ENCODE peak calls at places on chromosomes 7 and 10, in five cellular contexts. One of them, this sample, is unnamed. For H3K36me3, the result is how much of the 10 kb centered on the place peaks cover.

GRCh38 chr7:157501576-157501975 is 164.8 kb downstream of the DNAJB6 start:
- DNase-seq in stomach: peak
- DNase-seq in transverse colon: no peak
- DNase-seq in breast epithelium: no peak
- DNase-seq in prostate gland: no peak
- DNase-seq in this sample: no peak

GRCh38 chr7:151836191-151836926 is 40.6 kb downstream of the PRKAG2 start:
- DNase-seq in stomach: no peak
- DNase-seq in transverse colon: no peak
- DNase-seq in breast epithelium: no peak
- DNase-seq in prostate gland: no peak
- DNase-seq in this sample: no peak

GRCh38 chr7:8005279-8005678 is 36.7 kb downstream of the GLCCI1 start:
- DNase-seq in stomach: no peak
- DNase-seq in transverse colon: no peak
- DNase-seq in breast epithelium: no peak
- DNase-seq in prostate gland: no peak
- DNase-seq in this sample: no peak

GRCh38 chr7:11069591-11069990 is 95.9 kb downstream of the PHF14 start:
- DNase-seq in stomach: no peak
- DNase-seq in transverse colon: no peak
- DNase-seq in breast epithelium: no peak
- DNase-seq in prostate gland: no peak
- DNase-seq in this sample: no peak

GRCh38 chr7:149862156-149862555 is 11.6 kb upstream of the ATP6V0E2 start:
- DNase-seq in stomach: no peak
- DNase-seq in transverse colon: no peak
- DNase-seq in breast epithelium: no peak
- DNase-seq in prostate gland: no peak
- DNase-seq in this sample: no peak

GRCh38 chr7:3439333-3440030 is 138.4 kb downstream of the SDK1 start:
- DNase-seq in stomach: no peak
- DNase-seq in transverse colon: no peak
- DNase-seq in breast epithelium: no peak
- DNase-seq in prostate gland: no peak
- DNase-seq in this sample: no peak

GRCh38 chr7:102175423-102176170 is 111.1 kb upstream of the SH2B2 start:
- DNase-seq in stomach: no peak
- DNase-seq in transverse colon: peak
- DNase-seq in breast epithelium: no peak
- DNase-seq in prostate gland: peak
- DNase-seq in this sample: no peak

GRCh38 chr7:69631131-69631530 is 32.9 kb downstream of the AUTS2 start:
- DNase-seq in stomach: no peak
- DNase-seq in transverse colon: no peak
- DNase-seq in breast epithelium: no peak
- DNase-seq in prostate gland: no peak
- DNase-seq in this sample: no peak

GRCh38 chr7:66826649-66827048 is 86.1 kb downstream of the RABGEF1 start:
- DNase-seq in stomach: no peak
- DNase-seq in transverse colon: no peak
- DNase-seq in breast epithelium: no peak
- DNase-seq in prostate gland: no peak
- DNase-seq in this sample: no peak

GRCh38 chr7:81170291-81170690 is 251.4 kb upstream of the SEMA3C start:
- DNase-seq in stomach: no peak
- DNase-seq in transverse colon: no peak
- DNase-seq in breast epithelium: no peak
- DNase-seq in prostate gland: no peak
- DNase-seq in this sample: no peak

GRCh38 chr10:78727728-78728127 is 341.0 kb upstream of the ZMIZ1 start:
- DNase-seq in stomach: no peak
- DNase-seq in transverse colon: no peak
- DNase-seq in breast epithelium: no peak
- DNase-seq in prostate gland: no peak
- DNase-seq in this sample: no peak

GRCh38 chr10:11741608-11742007 is 574 bp upstream of the ECHDC3 start:
- DNase-seq in stomach: no peak
- DNase-seq in transverse colon: no peak
- DNase-seq in breast epithelium: no peak
- DNase-seq in prostate gland: no peak
- DNase-seq in this sample: no peak

GRCh38 chr10:93080350-93081046 is 6.8 kb downstream of the CYP26A1 start:
- DNase-seq in stomach: peak
- DNase-seq in transverse colon: peak
- DNase-seq in breast epithelium: no peak
- DNase-seq in prostate gland: no peak
- DNase-seq in this sample: peak

GRCh38 chr10:14185501-14186045 is 145.2 kb downstream of the FRMD4A start:
- DNase-seq in stomach: no peak
- DNase-seq in transverse colon: no peak
- DNase-seq in breast epithelium: no peak
- DNase-seq in prostate gland: no peak
- DNase-seq in this sample: no peak

GRCh38 chr7:30183712-30184372 is 49.1 kb downstream of the MTURN start:
- DNase-seq in stomach: no peak
- DNase-seq in transverse colon: no peak
- DNase-seq in breast epithelium: no peak
- DNase-seq in prostate gland: no peak
- DNase-seq in this sample: no peak

GRCh38 chr7:30181211-30181610 is 46.4 kb downstream of the MTURN start:
- DNase-seq in stomach: no peak
- DNase-seq in transverse colon: no peak
- DNase-seq in breast epithelium: no peak
- DNase-seq in prostate gland: no peak
- DNase-seq in this sample: no peak

GRCh38 chr7:30184804-30185487 is 50.2 kb downstream of the MTURN start:
- DNase-seq in stomach: no peak
- DNase-seq in transverse colon: no peak
- DNase-seq in breast epithelium: no peak
- DNase-seq in prostate gland: no peak
- DNase-seq in this sample: no peak

GRCh38 chr7:30180718-30181117 is 45.9 kb downstream of the MTURN start:
- DNase-seq in stomach: no peak
- DNase-seq in transverse colon: no peak
- DNase-seq in breast epithelium: no peak
- DNase-seq in prostate gland: no peak
- DNase-seq in this sample: no peak

GRCh38 chr7:30182186-30182585 is 47.4 kb downstream of the MTURN start:
- DNase-seq in stomach: no peak
- DNase-seq in transverse colon: no peak
- DNase-seq in breast epithelium: no peak
- DNase-seq in prostate gland: no peak
- DNase-seq in this sample: no peak
- TF ChIP-seq POLR2AphosphoS5 in stomach: no peak
- TF ChIP-seq POLR2AphosphoS5 in transverse colon: no peak
- TF ChIP-seq POLR2AphosphoS5 in breast epithelium: no peak
- TF ChIP-seq POLR2AphosphoS5 in prostate gland: no peak
- TF ChIP-seq POLR2AphosphoS5 in this sample: no peak

DNA sequence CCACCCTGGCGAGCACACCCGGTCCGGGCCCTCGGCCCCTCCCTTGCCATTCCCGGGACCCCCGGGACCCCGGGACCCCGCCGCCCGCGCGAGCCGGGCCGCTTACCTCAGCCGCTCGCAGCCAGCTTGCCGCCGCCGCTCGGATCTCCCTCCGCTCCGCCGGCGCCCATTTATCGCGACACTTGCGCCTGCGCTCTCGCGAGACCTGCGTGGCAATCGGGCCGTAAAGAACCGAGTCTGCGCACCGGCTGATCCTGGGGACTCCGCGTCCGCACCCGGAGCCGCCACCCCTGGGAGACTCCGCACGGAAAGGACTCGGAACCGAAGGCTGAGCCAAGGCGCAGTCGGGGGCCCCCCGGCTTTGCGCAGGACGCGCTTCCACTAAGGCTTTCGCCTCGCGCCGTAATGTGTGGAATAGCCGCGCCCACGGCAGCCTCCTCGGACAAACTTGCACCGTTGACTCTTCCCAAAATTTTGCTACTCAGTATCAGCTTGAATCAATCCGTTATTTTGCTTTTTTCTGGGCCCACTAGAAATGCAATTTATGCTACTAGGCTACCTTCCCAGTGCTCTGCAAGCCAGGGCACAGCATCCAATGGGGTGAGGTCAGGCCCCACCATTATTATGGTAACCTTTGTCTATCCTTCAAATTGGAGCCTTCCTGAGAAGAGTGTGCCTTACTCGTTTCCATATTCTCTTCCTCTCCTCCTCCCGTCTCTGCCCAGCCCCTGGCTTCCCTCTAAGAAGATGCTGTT is at the start of gene MAD1L1:
- DNase-seq in stomach: peak
- DNase-seq in transverse colon: peak
- DNase-seq in breast epithelium: peak
- DNase-seq in prostate gland: peak
- DNase-seq in this sample: no peak
- TF ChIP-seq POLR2A in stomach: no peak
- TF ChIP-seq POLR2A in transverse colon: peak
- TF ChIP-seq POLR2A in breast epithelium: no peak
- TF ChIP-seq POLR2A in prostate gland: peak
- TF ChIP-seq POLR2A in this sample: no peak

DNA sequence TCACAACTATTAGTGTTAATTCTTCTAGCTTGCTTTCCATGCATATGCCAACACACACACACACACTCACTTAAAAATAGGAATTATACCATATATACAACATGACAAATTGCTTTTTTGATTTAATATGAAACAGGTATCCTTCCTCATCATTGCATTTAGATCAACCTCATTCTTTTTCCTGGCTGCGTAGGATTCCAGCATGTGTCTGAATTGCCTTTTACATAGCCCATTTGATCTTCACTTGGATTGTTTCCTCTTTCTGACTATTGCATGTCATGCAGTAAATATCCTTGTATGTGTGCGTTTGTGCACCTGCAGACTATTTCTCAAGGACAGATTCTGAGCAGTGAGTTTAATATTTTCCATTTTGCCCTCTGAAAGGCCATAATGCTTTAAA is 28.2 kb downstream of the TACR2 start:
- DNase-seq in stomach: no peak
- DNase-seq in transverse colon: no peak
- DNase-seq in breast epithelium: no peak
- DNase-seq in prostate gland: no peak
- DNase-seq in this sample: no peak
- H3K36me3 ChIP-seq in stomach: half or more
- H3K36me3 ChIP-seq in transverse colon: under half
- H3K36me3 ChIP-seq in breast epithelium: under half
- H3K36me3 ChIP-seq in prostate gland: under half
- H3K36me3 ChIP-seq in this sample: under half

GRCh38 chr10:97435211-97435610 is 9.2 kb downstream of the PGAM1 start:
- DNase-seq in stomach: no peak
- DNase-seq in transverse colon: no peak
- DNase-seq in breast epithelium: no peak
- DNase-seq in prostate gland: no peak
- DNase-seq in this sample: no peak

GRCh38 chr10:97428572-97428981 is 2.6 kb downstream of the PGAM1 start:
- DNase-seq in stomach: no peak
- DNase-seq in transverse colon: no peak
- DNase-seq in breast epithelium: no peak
- DNase-seq in prostate gland: no peak
- DNase-seq in this sample: no peak

GRCh38 chr10:97434055-97434454 is 8.1 kb downstream of the PGAM1 start:
- DNase-seq in stomach: no peak
- DNase-seq in transverse colon: no peak
- DNase-seq in breast epithelium: no peak
- DNase-seq in prostate gland: no peak
- DNase-seq in this sample: no peak

GRCh38 chr10:97433430-97434001 is 7.5 kb downstream of the PGAM1 start:
- DNase-seq in stomach: no peak
- DNase-seq in transverse colon: no peak
- DNase-seq in breast epithelium: no peak
- DNase-seq in prostate gland: no peak
- DNase-seq in this sample: no peak

GRCh38 chr10:97434557-97434956 is 8.6 kb downstream of the PGAM1 start:
- DNase-seq in stomach: no peak
- DNase-seq in transverse colon: no peak
- DNase-seq in breast epithelium: no peak
- DNase-seq in prostate gland: no peak
- DNase-seq in this sample: no peak
- TF ChIP-seq POLR2AphosphoS5 in stomach: no peak
- TF ChIP-seq POLR2AphosphoS5 in transverse colon: no peak
- TF ChIP-seq POLR2AphosphoS5 in breast epithelium: no peak
- TF ChIP-seq POLR2AphosphoS5 in prostate gland: no peak
- TF ChIP-seq POLR2AphosphoS5 in this sample: no peak

GRCh38 chr7:27364344-27364758 is 121.7 kb downstream of the EVX1 start:
- DNase-seq in stomach: peak
- DNase-seq in transverse colon: peak
- DNase-seq in breast epithelium: no peak
- DNase-seq in prostate gland: peak
- DNase-seq in this sample: peak
- TF ChIP-seq POLR2A in stomach: no peak
- TF ChIP-seq POLR2A in transverse colon: no peak
- TF ChIP-seq POLR2A in breast epithelium: no peak
- TF ChIP-seq POLR2A in prostate gland: no peak
- TF ChIP-seq POLR2A in this sample: no peak

DNA sequence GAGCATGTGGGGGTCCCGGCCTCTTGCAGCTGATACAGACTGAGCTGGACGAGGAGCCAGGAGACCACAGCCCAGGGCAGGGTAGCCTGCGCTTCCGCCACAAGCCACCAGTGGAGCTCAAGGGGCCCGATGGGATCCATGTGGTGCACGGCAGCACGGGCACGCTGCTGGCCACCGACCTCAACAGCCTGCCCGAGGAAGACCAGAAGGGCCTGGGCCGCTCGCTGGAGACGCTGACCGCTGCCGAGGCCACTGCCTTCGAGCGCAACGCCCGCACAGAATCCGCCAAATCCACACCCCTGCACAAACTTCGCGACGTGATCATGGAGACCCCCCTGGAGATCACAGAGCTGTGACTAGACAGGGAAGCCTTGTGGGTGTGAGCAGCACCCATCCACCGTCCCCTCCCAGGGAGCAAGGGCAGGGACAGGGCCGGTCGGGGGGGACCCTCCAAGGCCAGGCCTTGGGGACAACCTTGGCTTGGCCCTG is 36.1 kb downstream of the PSAP start:
- DNase-seq in stomach: no peak
- DNase-seq in transverse colon: no peak
- DNase-seq in breast epithelium: no peak
- DNase-seq in prostate gland: no peak
- DNase-seq in this sample: no peak
- H3K36me3 ChIP-seq in stomach: half or more
- H3K36me3 ChIP-seq in transverse colon: under half
- H3K36me3 ChIP-seq in breast epithelium: under half
- H3K36me3 ChIP-seq in prostate gland: under half
- H3K36me3 ChIP-seq in this sample: under half

GRCh38 chr10:122481296-122482056 is 20.1 kb downstream of the HTRA1 start:
- DNase-seq in stomach: no peak
- DNase-seq in transverse colon: no peak
- DNase-seq in breast epithelium: no peak
- DNase-seq in prostate gland: no peak
- DNase-seq in this sample: no peak

GRCh38 chr10:122484276-122485060 is 23.1 kb downstream of the HTRA1 start:
- DNase-seq in stomach: no peak
- DNase-seq in transverse colon: no peak
- DNase-seq in breast epithelium: no peak
- DNase-seq in prostate gland: no peak
- DNase-seq in this sample: no peak

GRCh38 chr10:122486396-122487080 is 25.2 kb downstream of the HTRA1 start:
- DNase-seq in stomach: no peak
- DNase-seq in transverse colon: no peak
- DNase-seq in breast epithelium: no peak
- DNase-seq in prostate gland: no peak
- DNase-seq in this sample: no peak

GRCh38 chr10:122487231-122487765 is 25.9 kb downstream of the HTRA1 start:
- DNase-seq in stomach: no peak
- DNase-seq in transverse colon: peak
- DNase-seq in breast epithelium: no peak
- DNase-seq in prostate gland: peak
- DNase-seq in this sample: no peak

GRCh38 chr10:122485670-122486069 is 24.3 kb downstream of the HTRA1 start:
- DNase-seq in stomach: no peak
- DNase-seq in transverse colon: no peak
- DNase-seq in breast epithelium: no peak
- DNase-seq in prostate gland: no peak
- DNase-seq in this sample: no peak
- TF ChIP-seq POLR2AphosphoS5 in stomach: peak
- TF ChIP-seq POLR2AphosphoS5 in transverse colon: peak
- TF ChIP-seq POLR2AphosphoS5 in breast epithelium: no peak
- TF ChIP-seq POLR2AphosphoS5 in prostate gland: no peak
- TF ChIP-seq POLR2AphosphoS5 in this sample: no peak